ENCODE peak calls at places on chromosomes 16 and 17, in seven cellular contexts. H is MG63, W is foreskin fibroblast, Y is dorsolateral prefrontal cortex, O is cardiac fibroblast, F is GM12865, V is breast epithelium. G is an unnamed sample.

GRCh38 chr17:31495049-31495885 is 103.8 kb downstream of the RAB11FIP4 start:
- DNase-seq in H (no peak), W (no peak), Y (no peak), O (no peak), F (no peak), V (no peak), G (no peak)

GRCh38 chr16:89712476-89712805 is 8.3 kb downstream of the VPS9D1 start:
- DNase-seq in H (no peak), W (no peak), Y (no peak), O (peak), F (no peak), V (no peak), G (no peak)

GRCh38 chr17:50684612-50685333 is 22.9 kb downstream of the ANKRD40 start:
- DNase-seq in H (no peak), W (no peak), Y (no peak), O (no peak), F (no peak), V (peak), G (peak)

GRCh38 chr16:16101585-16101984 is 121.7 kb downstream of the ABCC6 start:
- DNase-seq in H (no peak), W (no peak), Y (no peak), O (no peak), F (no peak), V (no peak), G (no peak)

GRCh38 chr17:31499771-31500554 is 108.5 kb downstream of the RAB11FIP4 start:
- DNase-seq in H (peak), W (no peak), Y (peak), O (peak), F (no peak), V (peak), G (no peak)

GRCh38 chr17:80832266-80832676 is 159.4 kb upstream of the CHMP6 start:
- DNase-seq in H (peak), W (peak), Y (peak), O (peak), F (peak), V (no peak), G (no peak)

GRCh38 chr17:73341350-73342056 is 29.7 kb upstream of the CDC42EP4 start:
- DNase-seq in H (no peak), W (no peak), Y (no peak), O (no peak), F (no peak), V (no peak), G (no peak)

GRCh38 chr17:35086164-35086563 is 22.7 kb upstream of the RFFL start:
- DNase-seq in H (no peak), W (no peak), Y (no peak), O (no peak), F (no peak), V (no peak), G (no peak)

GRCh38 chr16:76518791-76519190 is 241.6 kb downstream of the CNTNAP4 start:
- DNase-seq in H (no peak), W (no peak), Y (no peak), O (no peak), F (no peak), V (no peak), G (no peak)

GRCh38 chr16:89909777-89910716 is 8.6 kb upstream of the MC1R start:
- DNase-seq in H (peak), W (peak), Y (peak), O (peak), F (peak), V (peak), G (peak)

GRCh38 chr17:55348749-55349354 is 72.8 kb downstream of the MMD start:
- DNase-seq in H (peak), W (peak), Y (peak), O (peak), F (peak), V (no peak), G (no peak)

GRCh38 chr17:31654936-31655335 is 204.1 kb downstream of the COPRS start:
- DNase-seq in H (peak), W (no peak), Y (no peak), O (no peak), F (peak), V (peak), G (no peak)

GRCh38 chr16:2180962-2181923 is 15.2 kb downstream of the CASKIN1 start:
- DNase-seq in H (no peak), W (no peak), Y (no peak), O (no peak), F (no peak), V (no peak), G (no peak)

DNA sequence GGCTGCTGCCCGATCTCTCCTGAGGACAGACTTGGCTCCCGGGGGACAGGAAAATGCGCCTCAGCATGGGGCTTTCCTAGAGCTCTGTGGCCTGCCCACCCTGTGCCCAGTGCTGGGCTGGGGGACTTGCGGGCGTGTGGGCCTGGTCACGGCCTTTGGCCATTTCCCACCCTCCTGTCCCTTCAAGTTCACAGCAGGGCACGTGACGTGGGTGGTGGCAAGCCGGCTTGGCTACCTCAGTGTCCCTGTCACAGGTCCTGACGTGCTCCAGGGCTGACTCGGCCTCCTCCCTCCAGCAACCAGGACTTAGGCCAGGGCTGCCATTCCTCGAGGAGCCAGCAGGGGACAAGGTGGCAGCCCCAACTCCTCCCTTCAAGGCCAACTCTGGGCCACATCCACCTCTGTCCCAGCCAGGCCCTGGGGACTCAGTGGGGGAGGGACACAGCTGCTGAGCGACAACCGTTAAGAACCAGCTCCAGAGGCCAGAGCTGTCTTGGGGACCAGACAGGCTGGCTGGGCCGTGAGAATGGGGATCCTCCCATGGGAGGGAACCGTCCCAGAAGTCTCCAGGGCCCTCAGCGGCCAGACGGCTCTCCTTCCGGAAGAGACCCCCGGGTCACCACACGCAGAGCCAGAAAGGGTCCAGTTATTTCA is 981 bp upstream of the UNC13D start:
- DNase-seq in H (peak), W (peak), Y (peak), O (peak), F (peak), V (peak), G (peak)
- H3K4me3 ChIP-seq in H (no peak), W (no peak), Y (no peak), O (no peak), F (peak), V (peak), G (peak)

DNA sequence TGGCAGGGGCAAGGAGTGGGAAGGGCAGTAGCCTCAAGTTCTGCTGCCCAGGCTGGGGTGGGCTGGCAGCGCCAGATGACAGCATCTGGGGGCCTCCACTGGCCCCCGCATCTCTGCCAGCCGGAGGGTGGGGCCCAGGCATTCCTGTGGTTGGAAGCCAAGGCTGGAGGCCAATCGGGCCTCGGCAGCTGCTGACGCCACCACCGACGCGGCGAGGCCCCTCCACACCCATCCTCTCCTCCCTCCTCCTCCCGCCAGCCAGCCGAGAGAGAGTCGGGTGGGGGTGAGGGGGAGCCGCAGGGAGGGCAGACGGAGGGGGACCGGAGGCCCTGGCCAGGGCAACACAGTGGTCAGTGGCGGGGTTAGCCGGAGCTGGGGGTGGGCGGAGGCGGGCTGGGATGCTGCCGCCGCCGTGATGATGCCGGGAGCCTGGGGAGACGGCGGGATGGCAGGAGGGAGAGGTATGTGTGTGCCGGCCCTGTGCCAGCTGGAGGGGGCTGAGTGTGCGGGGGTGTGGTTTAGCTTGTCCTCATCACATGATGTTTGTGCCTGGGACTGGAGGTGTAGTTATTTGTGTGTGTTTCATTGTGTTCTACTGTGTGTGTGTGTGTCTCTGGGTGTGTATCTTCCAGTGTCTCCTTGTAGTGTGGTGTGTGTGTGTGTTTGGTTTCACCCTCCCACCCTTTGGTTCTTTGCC is 36.6 kb downstream of the ARHGAP23 start:
- DNase-seq in H (peak), W (peak), Y (peak), O (peak), F (no peak), V (peak), G (peak)
- H3K4me3 ChIP-seq in H (peak), W (peak), Y (peak), O (peak), F (no peak), V (peak), G (peak)

GRCh38 chr17:69505740-69506139 is 91.2 kb downstream of the MAP2K6 start:
- DNase-seq in H (no peak), W (no peak), Y (no peak), O (no peak), F (no peak), V (no peak), G (no peak)
- H3K4me3 ChIP-seq in H (no peak), W (no peak), Y (no peak), O (no peak), F (no peak), V (no peak), G (no peak)

GRCh38 chr16:70432304-70432799 is 6.5 kb downstream of the ST3GAL2 start:
- DNase-seq in H (no peak), W (no peak), Y (no peak), O (peak), F (no peak), V (no peak), G (no peak)

GRCh38 chr16:70432800-70433455 is 6.0 kb downstream of the ST3GAL2 start:
- DNase-seq in H (no peak), W (no peak), Y (no peak), O (peak), F (peak), V (no peak), G (no peak)

GRCh38 chr16:70430667-70431536 is 8.0 kb downstream of the ST3GAL2 start:
- DNase-seq in H (no peak), W (no peak), Y (no peak), O (no peak), F (peak), V (no peak), G (no peak)

GRCh38 chr16:70434489-70435260 is 4.2 kb downstream of the ST3GAL2 start:
- DNase-seq in H (no peak), W (no peak), Y (no peak), O (no peak), F (peak), V (no peak), G (no peak)

GRCh38 chr16:70433456-70434103 is 5.3 kb downstream of the ST3GAL2 start:
- DNase-seq in H (peak), W (peak), Y (no peak), O (peak), F (no peak), V (no peak), G (peak)
- H3K4me3 ChIP-seq in H (no peak), W (no peak), Y (no peak), O (no peak), F (peak), V (no peak), G (no peak)

GRCh38 chr16:57838161-57838560 is 35.9 kb upstream of the KIFC3 start:
- DNase-seq in H (no peak), W (no peak), Y (peak), O (no peak), F (no peak), V (no peak), G (peak)
- H3K4me3 ChIP-seq in H (no peak), W (no peak), Y (peak), O (no peak), F (no peak), V (no peak), G (no peak)

GRCh38 chr17:79026345-79027273 is 2.6 kb downstream of the C1QTNF1 start:
- DNase-seq in H (peak), W (peak), Y (no peak), O (peak), F (no peak), V (peak), G (peak)
- H3K4me3 ChIP-seq in H (no peak), W (no peak), Y (no peak), O (peak), F (no peak), V (peak), G (peak)

GRCh38 chr16:88429387-88430184 is 23.5 kb upstream of the ZFPM1 start:
- DNase-seq in H (no peak), W (no peak), Y (no peak), O (no peak), F (no peak), V (no peak), G (no peak)
- H3K4me3 ChIP-seq in H (no peak), W (no peak), Y (peak), O (no peak), F (no peak), V (peak), G (peak)